ENCODE peak calls at places on chromosome 10, in four cellular contexts. W is K562, M is HepG2, A is GM12878. Z is an unnamed sample.

GRCh38 chr10:32265756-32266155 is 81.2 kb downstream of the EPC1 start:
- DNase-seq in W (no peak), M (no peak), A (no peak), Z (no peak)

GRCh38 chr10:87956055-87956454 is 92.6 kb downstream of the PTEN start:
- DNase-seq in M (no peak), A (no peak), W (no peak), Z (no peak)

GRCh38 chr10:70615784-70616511 is 13.4 kb upstream of the PRF1 start:
- DNase-seq in W (no peak), A (no peak), M (no peak), Z (no peak)

GRCh38 chr10:86376852-86377796 is 10.5 kb upstream of the GRID1 start:
- DNase-seq in M (peak; percentile 45), A (no peak), W (peak; percentile 79), Z (peak; percentile 75)

GRCh38 chr10:107915277-107915634 is 750.8 kb upstream of the SORCS1 start:
- DNase-seq in W (no peak), A (no peak), M (peak; percentile 4), Z (peak; percentile 1)

GRCh38 chr10:7518693-7519092 is 107.9 kb upstream of the SFMBT2 start:
- DNase-seq in A (no peak), W (no peak), M (no peak), Z (no peak)

GRCh38 chr10:78416031-78416800 is 382.6 kb downstream of the RPS24 start:
- DNase-seq in M (no peak), W (no peak), A (no peak), Z (no peak)

GRCh38 chr10:73529089-73529832 is 33.4 kb upstream of the PPP3CB start:
- DNase-seq in A (peak; percentile 20), W (peak; percentile 81), M (peak; percentile 89), Z (peak; percentile 58)

GRCh38 chr10:101227765-101228681 is 1.2 kb downstream of the LBX1 start:
- DNase-seq in W (no peak), A (no peak), M (no peak), Z (peak; percentile 50)

GRCh38 chr10:79060641-79061255 is 8.0 kb upstream of the ZMIZ1 start:
- DNase-seq in M (no peak), W (no peak), A (no peak), Z (no peak)

GRCh38 chr10:62790019-62790555 is 14.4 kb upstream of the ADO start:
- DNase-seq in A (no peak), M (no peak), W (no peak), Z (no peak)

GRCh38 chr10:97575101-97575668 is 2.6 kb downstream of the ANKRD2 start:
- DNase-seq in M (no peak), A (no peak), W (no peak), Z (peak; percentile 76)

GRCh38 chr10:121041906-121042305 is 190.7 kb downstream of the WDR11 start:
- DNase-seq in M (no peak), W (no peak), A (no peak), Z (no peak)
- TF ChIP-seq POLR2AphosphoS2 in M (no peak), W (no peak), A (no peak), Z (no peak)

GRCh38 chr10:91621483-91622113 is 11.3 kb downstream of the PPP1R3C start:
- DNase-seq in M (no peak), W (no peak), A (no peak), Z (no peak)

GRCh38 chr10:91622601-91623000 is 10.3 kb downstream of the PPP1R3C start:
- DNase-seq in W (no peak), M (no peak), A (no peak), Z (no peak)

GRCh38 chr10:91627344-91628102 is 5.3 kb downstream of the PPP1R3C start:
- DNase-seq in A (no peak), M (no peak), W (no peak), Z (no peak)

GRCh38 chr10:91626936-91627335 is 5.9 kb downstream of the PPP1R3C start:
- DNase-seq in A (no peak), M (no peak), W (no peak), Z (no peak)

DNA sequence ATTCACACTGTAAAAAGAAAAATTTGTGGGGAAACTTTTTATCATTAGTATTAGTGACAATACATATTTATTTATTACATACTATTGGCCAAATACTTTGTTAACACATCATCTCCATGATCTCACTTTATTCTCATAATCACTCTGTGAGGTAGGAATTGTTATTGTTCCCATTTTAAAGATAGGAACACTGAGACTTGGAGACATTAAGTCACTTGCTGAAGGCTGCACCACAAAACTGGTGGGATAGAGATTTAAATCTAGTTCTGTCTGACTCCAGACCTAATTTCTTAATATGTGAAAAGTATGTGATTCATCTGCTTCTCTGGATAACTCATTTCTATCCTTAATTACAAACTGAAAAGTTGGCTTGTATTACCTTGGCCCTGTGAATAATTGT is 8.2 kb downstream of the PPP1R3C start:
- DNase-seq in W (no peak), A (no peak), M (no peak), Z (no peak)
- TF ChIP-seq POLR2AphosphoS2 in W (no peak), A (no peak), M (no peak), Z (no peak)

GRCh38 chr10:1152386-1153252 is 96.4 kb downstream of the WDR37 start:
- DNase-seq in M (no peak), A (no peak), W (no peak), Z (no peak)
- TF ChIP-seq POLR2AphosphoS2 in M (no peak), A (no peak), W (no peak), Z (no peak)

DNA sequence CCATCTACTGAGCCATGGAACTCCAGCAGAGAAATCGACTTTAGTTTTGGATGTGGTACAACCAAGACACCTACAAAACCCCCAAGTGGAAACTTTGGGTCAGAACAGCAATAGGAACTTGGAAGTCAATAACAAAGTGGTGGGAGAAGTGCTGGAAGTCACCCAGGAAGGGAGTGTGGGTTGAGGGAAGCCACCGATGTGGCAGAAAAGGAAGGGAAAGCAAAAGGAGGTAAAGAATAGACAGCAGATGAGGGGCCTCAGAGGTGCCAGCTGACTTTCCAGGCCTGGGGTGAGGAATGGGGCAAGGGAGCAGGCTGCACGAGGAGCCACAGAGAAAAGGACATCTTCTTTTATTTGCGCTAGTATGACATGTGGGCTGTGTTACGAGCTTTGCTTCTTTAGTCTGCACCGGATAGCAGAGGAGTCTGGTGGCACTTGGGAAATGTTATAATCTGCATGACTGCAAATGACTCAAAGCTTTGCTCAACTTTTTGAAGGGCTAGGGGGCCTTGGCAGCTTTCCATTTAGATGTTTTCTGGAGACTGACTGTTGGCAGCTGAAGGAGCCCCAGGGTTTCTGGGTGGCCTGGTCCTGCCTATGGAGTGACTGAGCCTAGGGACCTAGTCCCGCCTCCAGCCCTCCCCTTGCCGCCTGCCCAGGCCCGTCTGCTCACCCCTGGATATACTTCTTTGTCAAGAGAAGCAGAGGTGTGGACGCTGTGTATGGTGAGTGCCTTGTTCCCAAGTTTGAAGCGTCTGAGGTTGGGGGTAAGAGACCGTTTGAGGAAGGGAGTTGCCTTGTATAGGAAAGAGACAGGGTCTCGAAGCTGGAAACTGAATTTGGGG is 5.0 kb downstream of the PRXL2A start:
- DNase-seq in W (no peak), A (no peak), M (no peak), Z (no peak)
- TF ChIP-seq POLR2AphosphoS2 in W (no peak), A (no peak), M (no peak), Z (no peak)

GRCh38 chr10:122373108-122373507 is 1.4 kb upstream of the PLEKHA1 start:
- DNase-seq in W (no peak), M (peak; percentile 23), A (no peak), Z (no peak)
- TF ChIP-seq POLR2AphosphoS2 in W (no peak), M (no peak), A (no peak), Z (no peak)

GRCh38 chr10:88978463-88978862 is 12.1 kb upstream of the FAS start:
- DNase-seq in M (no peak), W (no peak), A (no peak), Z (no peak)

GRCh38 chr10:88975377-88975720 is 15.2 kb upstream of the FAS start:
- DNase-seq in W (no peak), M (no peak), A (no peak), Z (no peak)

GRCh38 chr10:88974446-88975376 is 15.9 kb upstream of the FAS start:
- DNase-seq in A (no peak), M (no peak), W (no peak), Z (peak; percentile 13)

GRCh38 chr10:88971668-88972067 is 18.9 kb upstream of the FAS start:
- DNase-seq in M (no peak), A (no peak), W (no peak), Z (no peak)

DNA sequence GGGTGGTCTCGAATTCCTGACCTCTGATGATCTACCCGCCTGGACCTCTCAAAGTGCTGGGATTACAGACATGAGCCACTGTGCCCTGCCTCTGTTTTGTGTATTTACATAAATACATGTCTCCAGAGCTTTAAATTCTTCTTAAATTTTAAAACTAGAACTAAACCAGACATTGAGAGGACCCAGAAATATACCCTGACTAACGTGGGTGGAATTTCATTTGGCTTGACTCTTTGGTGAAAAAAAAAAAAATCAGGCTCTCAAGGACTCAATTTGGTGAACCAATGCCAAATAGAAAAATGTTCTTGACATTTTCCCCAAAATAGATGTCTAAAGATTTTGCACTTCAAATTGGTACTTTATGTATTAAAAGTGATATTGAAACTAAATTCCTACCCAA is 16.6 kb upstream of the FAS start:
- DNase-seq in W (no peak), A (no peak), M (no peak), Z (no peak)
- TF ChIP-seq POLR2AphosphoS2 in W (no peak), A (no peak), M (no peak), Z (no peak)

DNA sequence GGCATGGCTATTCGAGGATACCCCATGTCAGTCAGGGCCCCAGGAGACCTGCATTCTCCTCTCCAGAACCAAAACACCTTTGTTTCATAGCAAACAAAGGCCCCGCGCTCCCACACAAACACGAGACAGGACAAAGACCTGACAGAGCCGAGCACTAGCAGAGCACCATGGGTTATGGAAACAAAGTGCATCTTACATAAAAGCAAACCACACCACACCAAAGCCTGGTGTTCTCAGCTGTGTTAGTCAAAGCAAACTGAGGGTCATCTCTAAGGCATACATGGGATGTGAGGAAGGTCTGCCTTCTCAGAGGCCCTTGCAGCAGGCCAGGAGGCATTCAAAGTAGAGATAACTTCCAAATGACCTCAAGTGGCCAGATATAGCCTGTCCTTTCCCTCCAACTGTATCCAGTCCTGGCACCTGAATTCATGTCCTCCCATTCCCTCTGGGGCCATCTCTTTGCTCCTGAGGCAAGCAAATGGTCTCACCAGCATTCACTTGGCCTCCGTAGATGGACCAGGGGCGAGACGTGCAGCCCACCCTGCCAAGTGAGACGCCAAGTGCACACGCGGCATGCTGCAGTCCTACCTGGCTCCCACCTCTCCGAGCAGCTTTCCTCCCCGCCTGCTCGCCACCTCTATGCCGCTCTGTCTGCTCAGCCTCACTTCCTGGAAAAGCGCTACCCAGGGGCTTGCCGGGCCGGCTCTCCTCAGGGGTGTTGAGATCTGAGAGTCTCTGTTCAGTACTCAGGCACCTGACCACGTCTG is 45.3 kb upstream of the PDLIM1 start:
- DNase-seq in M (peak; percentile 89), W (no peak), A (no peak), Z (no peak)
- TF ChIP-seq POLR2AphosphoS2 in M (no peak), W (no peak), A (no peak), Z (no peak)

GRCh38 chr10:106712988-106713387 is 451.5 kb downstream of the SORCS1 start:
- DNase-seq in W (no peak), M (no peak), A (no peak), Z (no peak)
- TF ChIP-seq POLR2AphosphoS2 in W (no peak), M (no peak), A (no peak), Z (no peak)

DNA sequence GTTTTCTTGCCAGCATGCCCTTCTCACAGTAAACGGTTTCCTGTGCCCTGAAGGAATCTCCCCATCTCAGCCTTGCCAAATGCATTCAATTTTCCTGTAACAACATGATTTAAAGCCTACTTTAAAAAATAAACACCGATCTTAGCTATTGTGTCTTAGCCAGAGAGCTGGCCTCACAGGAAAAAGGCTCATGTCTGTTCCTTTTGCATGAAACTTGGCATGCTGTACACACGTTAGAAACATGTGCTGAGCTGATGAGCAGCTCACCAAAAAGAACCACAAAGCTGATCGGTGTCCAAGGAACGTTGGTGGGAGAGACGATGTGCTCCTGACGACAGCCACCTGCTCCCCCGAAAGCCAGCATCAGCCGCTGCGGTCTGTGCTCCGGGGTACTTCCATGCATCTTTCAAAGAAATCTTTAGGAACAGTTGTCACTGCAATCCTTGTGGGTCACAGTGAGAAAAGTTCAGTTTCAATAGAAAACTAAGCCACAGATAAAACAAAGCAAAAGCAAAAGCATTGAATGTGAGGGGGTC is 135.9 kb downstream of the ADARB2 start:
- DNase-seq in M (no peak), W (no peak), A (no peak), Z (no peak)
- TF ChIP-seq POLR2AphosphoS2 in M (no peak), W (no peak), A (no peak), Z (no peak)

Z was measured in A549.